ENCODE peak calls at places on chromosomes 2 and 18, in ten cellular contexts. J is cerebellar cortex; G is NCI-H2081; Z is heart left ventricle; X is NCI-H2029 treated with DMSO at 0.1 percent for 48 hours; T is activated T-cell treated with anti-CD3 and anti-CD28 coated beads, Interleukin-2, amount 50 U/mL, for 72 hours; Y is stimulated activated CD8-positive, alpha-beta memory T cell treated with anti-CD3 and anti-CD28 coated beads, Interleukin-15, amount 100 ng/mL, for 1 hour; F is stimulated activated CD4-positive, alpha-beta T cell treated with anti-CD3 and anti-CD28 coated beads, Interleukin-2, amount 100 ng/mL, for 24 hours; D is CD4-positive, alpha-beta T cell; O is fibroblast of the conjunctiva. K is an unnamed sample.

GRCh38 chr2:159199236-159199635 is 87.3 kb downstream of the WDSUB1 start:
- DNase-seq in O (no peak), D (no peak), T (no peak), J (no peak), X (no peak), Y (no peak), F (no peak), G (no peak), Z (no peak), K (no peak)

GRCh38 chr18:33282709-33283333 is 157.7 kb downstream of the CCDC178 start:
- DNase-seq in Z (no peak), Y (no peak), F (no peak), O (no peak), T (no peak), D (no peak), X (no peak), G (no peak), J (no peak), K (no peak)

GRCh38 chr18:74498712-74499629 is 2.8 kb downstream of the CNDP2 start:
- DNase-seq in D (peak), J (no peak), T (peak), Y (peak), F (peak), X (peak), O (no peak), G (no peak), Z (peak), K (peak)

GRCh38 chr2:59413751-59414570 is 1139.5 kb downstream of the BCL11A start:
- DNase-seq in O (no peak), J (no peak), X (no peak), Y (no peak), T (no peak), Z (no peak), G (peak), F (no peak), D (no peak), K (no peak)

GRCh38 chr2:41116106-41116797 is 664.4 kb upstream of the SLC8A1 start:
- DNase-seq in O (no peak), D (no peak), F (no peak), X (no peak), G (no peak), T (no peak), J (no peak), Z (no peak), Y (no peak), K (no peak)

GRCh38 chr2:217218269-217219140 is 358.6 kb upstream of the TNP1 start:
- DNase-seq in J (no peak), D (no peak), T (no peak), Y (no peak), X (no peak), G (no peak), F (no peak), Z (peak), O (no peak), K (no peak)

GRCh38 chr18:37553633-37554398 is 11.8 kb downstream of the CELF4 start:
- DNase-seq in Y (no peak), F (no peak), G (no peak), X (no peak), T (no peak), Z (no peak), O (no peak), D (no peak), J (no peak), K (no peak)

GRCh38 chr2:12017499-12018185 is 271.2 kb downstream of the LPIN1 start:
- DNase-seq in Z (no peak), G (peak), Y (no peak), F (no peak), J (no peak), D (no peak), X (no peak), O (no peak), T (no peak), K (no peak)

GRCh38 chr2:943821-944220 is 6.8 kb upstream of the SNTG2 start:
- DNase-seq in F (no peak), X (no peak), G (no peak), O (no peak), Y (no peak), Z (no peak), D (no peak), J (no peak), T (no peak), K (no peak)

GRCh38 chr2:85264471-85264870 is 63.3 kb downstream of the TGOLN2 start:
- DNase-seq in X (no peak), F (no peak), T (no peak), J (no peak), D (no peak), Y (no peak), G (no peak), Z (no peak), O (no peak), K (no peak)

GRCh38 chr2:151071382-151071781 is 190.3 kb downstream of the RBM43 start:
- DNase-seq in D (no peak), T (no peak), J (peak), G (no peak), Z (no peak), X (no peak), O (peak), F (no peak), Y (no peak), K (no peak)

GRCh38 chr2:239748811-239749210 is 276.3 kb downstream of the NDUFA10 start:
- DNase-seq in G (no peak), Z (no peak), Y (no peak), X (no peak), F (no peak), D (no peak), T (no peak), O (no peak), J (no peak), K (no peak)

GRCh38 chr2:47373747-47374146 is 29.2 kb upstream of the MSH2 start:
- DNase-seq in O (no peak), F (no peak), X (no peak), G (peak), J (peak), Y (no peak), Z (no peak), D (no peak), T (no peak), K (no peak)

GRCh38 chr2:205117125-205117524 is 565.2 kb upstream of the NRP2 start:
- DNase-seq in D (no peak), X (no peak), Z (no peak), Y (no peak), G (no peak), O (no peak), F (no peak), J (no peak), T (no peak), K (no peak)

GRCh38 chr2:25994509-25994908 is 12.2 kb upstream of the KIF3C start:
- DNase-seq in D (no peak), X (no peak), Y (no peak), Z (no peak), G (no peak), F (no peak), J (no peak), T (no peak), O (no peak), K (no peak)

GRCh38 chr2:1854747-1855146 is 110.4 kb upstream of the PXDN start:
- DNase-seq in Z (no peak), O (peak), Y (no peak), F (peak), G (no peak), X (no peak), J (peak), T (no peak), D (no peak), K (no peak)

GRCh38 chr2:235744161-235744560 is 250.3 kb downstream of the AGAP1 start:
- DNase-seq in D (no peak), X (no peak), Z (no peak), J (no peak), O (no peak), G (no peak), T (no peak), Y (no peak), F (no peak), K (no peak)

GRCh38 chr2:10329880-10330699 is 27.4 kb downstream of the HPCAL1 start:
- DNase-seq in G (no peak), J (peak), F (peak), D (peak), Y (no peak), T (peak), Z (no peak), O (no peak), X (no peak), K (no peak)

GRCh38 chr2:129404000-129404700 is 575.3 kb upstream of the RAB6C start:
- DNase-seq in X (no peak), T (no peak), F (no peak), O (no peak), Y (no peak), D (no peak), J (no peak), Z (no peak), G (no peak), K (no peak)

K was measured in activated CD4-positive, CD25-positive, alpha-beta regulatory T cell.